ENCODE peak calls at places on chromosomes 5 and 9, in eight cellular contexts. H is effector memory CD4-positive, alpha-beta T cell; M is stimulated activated naive CD4-positive, alpha-beta T cell treated with Interleukin-2 at 50 U/mL for 16 hours; I is sigmoid colon; E is skeletal muscle cell; Y is DMS79 treated with DMSO at 0.1 percent for 48 hours; Q is hypothalamus; A is stimulated activated CD8-positive, alpha-beta memory T cell treated with anti-CD3 and anti-CD28 coated beads, Interleukin-7, amount 100 ng/mL, for 1 hour. J is an unnamed sample.

GRCh38 chr5:29905626-29906353 is 1287.7 kb upstream of the CDH6 start:
- DNase-seq in Y (no peak), H (no peak), I (no peak), M (no peak), E (no peak), A (no peak), Q (no peak), J (no peak)

GRCh38 chr5:150527808-150528207 is 19.9 kb downstream of the NDST1 start:
- DNase-seq in Y (no peak), E (no peak), M (no peak), Q (no peak), H (no peak), I (no peak), A (no peak), J (no peak)

GRCh38 chr5:138093036-138093435 is 9.2 kb downstream of the WNT8A start:
- DNase-seq in Q (no peak), H (no peak), Y (no peak), M (no peak), I (no peak), E (no peak), A (no peak), J (no peak)

GRCh38 chr9:76200315-76200714 is 193.9 kb downstream of the RFK start:
- DNase-seq in H (no peak), Q (no peak), Y (no peak), M (no peak), A (no peak), E (no peak), I (no peak), J (no peak)

GRCh38 chr9:26971721-26972120 is 15.5 kb downstream of the IFT74 start:
- DNase-seq in M (no peak), E (no peak), A (no peak), H (no peak), I (no peak), Y (no peak), Q (no peak), J (no peak)

GRCh38 chr9:98191210-98191609 is 1.2 kb downstream of the CORO2A start:
- DNase-seq in Q (no peak), M (no peak), I (no peak), H (no peak), E (no peak), A (no peak), Y (no peak), J (no peak)

GRCh38 chr5:14179446-14179845 is 36.3 kb downstream of the TRIO start:
- DNase-seq in A (no peak), I (no peak), Y (no peak), Q (no peak), H (no peak), M (no peak), E (no peak), J (no peak)

GRCh38 chr9:133526721-133527321 is 2.1 kb upstream of the MYMK start:
- DNase-seq in H (no peak), I (no peak), Y (no peak), A (no peak), Q (peak), M (no peak), E (no peak), J (no peak)

GRCh38 chr9:137968235-137968634 is 90.7 kb downstream of the CACNA1B start:
- DNase-seq in I (peak), M (no peak), H (no peak), A (no peak), Q (no peak), Y (no peak), E (no peak), J (no peak)

GRCh38 chr9:104866186-104866585 is 61.8 kb downstream of the ABCA1 start:
- DNase-seq in E (no peak), H (no peak), A (no peak), Y (no peak), Q (no peak), I (no peak), M (no peak), J (no peak)

GRCh38 chr5:134958755-134959154 is 9.0 kb upstream of the CATSPER3 start:
- DNase-seq in A (no peak), H (no peak), Y (no peak), Q (no peak), M (no peak), E (no peak), I (no peak), J (no peak)

GRCh38 chr9:76873056-76873792 is 32.7 kb downstream of the PRUNE2 start:
- DNase-seq in M (no peak), Y (peak), I (peak), E (peak), A (no peak), Q (peak), H (no peak), J (no peak)

GRCh38 chr5:160306711-160307110 is 5.7 kb downstream of the CCNJL start:
- DNase-seq in H (no peak), A (no peak), E (no peak), Q (no peak), Y (no peak), I (no peak), M (no peak), J (no peak)

GRCh38 chr9:127305450-127306226 is 41.1 kb downstream of the GARNL3 start:
- DNase-seq in I (no peak), Q (no peak), Y (no peak), A (no peak), E (no peak), H (no peak), M (no peak), J (no peak)

GRCh38 chr5:127406326-127407121 is 110.9 kb upstream of the PRRC1 start:
- DNase-seq in E (no peak), M (no peak), Y (no peak), A (no peak), H (no peak), I (no peak), Q (no peak), J (no peak)

GRCh38 chr5:79938468-79938867 is 52.6 kb downstream of the MTX3 start:
- DNase-seq in Q (no peak), Y (no peak), M (no peak), H (no peak), E (no peak), A (no peak), I (no peak), J (no peak)

GRCh38 chr5:66894480-66895240 is 298.5 kb downstream of the MAST4 start:
- DNase-seq in Y (no peak), Q (no peak), H (no peak), M (no peak), E (no peak), A (no peak), I (no peak), J (no peak)

GRCh38 chr9:78406933-78407332 is 110.0 kb downstream of the PSAT1 start:
- DNase-seq in M (no peak), Q (no peak), H (no peak), Y (no peak), A (no peak), E (no peak), I (no peak), J (no peak)

GRCh38 chr5:179759961-179760541 is 27.4 kb downstream of the MAML1 start:
- DNase-seq in I (no peak), Q (no peak), M (no peak), A (no peak), Y (no peak), E (no peak), H (no peak), J (no peak)

GRCh38 chr5:73114029-73114688 is 6.2 kb upstream of the TMEM171 start:
- DNase-seq in E (no peak), Y (no peak), Q (no peak), I (no peak), H (no peak), M (no peak), A (no peak), J (no peak)

GRCh38 chr9:109454041-109454440 is 44.1 kb downstream of the PTPN3 start:
- DNase-seq in M (no peak), A (no peak), H (no peak), Q (no peak), Y (no peak), E (no peak), I (no peak), J (no peak)

J was measured in AG04449.